ENCODE peak calls at places on chromosomes 2 and 18, in seven cellular contexts. H is heart left ventricle, S is PC-3, U is brain microvascular endothelial cell, W is astrocyte, M is progenitor cell of endocrine pancreas, I is epithelial cell of esophagus. K is an unnamed sample.

GRCh38 chr2:12514631-12515437 is 201.9 kb upstream of the TRIB2 start:
- DNase-seq in W (no peak), U (no peak), M (no peak), H (no peak), I (peak; percentile 32), S (no peak), K (no peak)

GRCh38 chr2:86704482-86704971 is 15.6 kb upstream of the RMND5A start:
- DNase-seq in M (no peak), W (peak; percentile 88), I (peak; percentile 80), H (peak; percentile 63), S (peak; percentile 93), U (peak; percentile 69), K (no peak)

GRCh38 chr18:48292229-48292628 is 117.0 kb downstream of the ZBTB7C start:
- DNase-seq in U (no peak), H (peak; percentile 6), M (no peak), I (no peak), W (no peak), S (no peak), K (no peak)

GRCh38 chr2:64979744-64980143 is 9.5 kb upstream of the SLC1A4 start:
- DNase-seq in S (no peak), W (no peak), I (peak; percentile 92), U (no peak), H (no peak), M (no peak), K (no peak)

GRCh38 chr18:39675358-39675757 is 2109.8 kb upstream of the CELF4 start:
- DNase-seq in S (peak; percentile 2), I (no peak), M (no peak), U (peak; percentile 20), H (no peak), W (peak; percentile 76), K (no peak)

GRCh38 chr18:7414459-7414858 is 152.7 kb upstream of the PTPRM start:
- DNase-seq in H (no peak), U (peak; percentile 2), S (no peak), W (no peak), I (peak; percentile 60), M (no peak), K (no peak)

GRCh38 chr2:55236992-55237543 is 4.6 kb downstream of the RPS27A start:
- DNase-seq in M (no peak), H (no peak), I (no peak), W (no peak), U (no peak), S (no peak), K (no peak)

GRCh38 chr2:773256-774160 is 96.3 kb upstream of the TMEM18 start:
- DNase-seq in U (no peak), S (no peak), I (no peak), H (no peak), W (no peak), M (no peak), K (no peak)

GRCh38 chr2:27305516-27305915 is 2.7 kb downstream of the UCN start:
- DNase-seq in I (no peak), H (no peak), M (no peak), U (no peak), W (no peak), S (no peak), K (no peak)

GRCh38 chr18:74248189-74248975 is 43.4 kb downstream of the CYB5A start:
- DNase-seq in S (no peak), W (no peak), M (no peak), H (no peak), U (no peak), I (no peak), K (peak; percentile 24)

GRCh38 chr2:28346587-28346986 is 46.1 kb upstream of the FOSL2 start:
- DNase-seq in I (no peak), H (no peak), M (no peak), W (no peak), S (no peak), U (no peak), K (no peak)

GRCh38 chr2:48725696-48726494 is 29.6 kb downstream of the LHCGR start:
- DNase-seq in H (no peak), U (no peak), I (no peak), S (peak; percentile 9), M (no peak), W (no peak), K (no peak)

GRCh38 chr2:39919511-39920317 is 140.7 kb upstream of the THUMPD2 start:
- DNase-seq in I (no peak), S (no peak), M (no peak), W (no peak), H (no peak), U (no peak), K (no peak)

GRCh38 chr2:68516051-68516771 is 48.8 kb downstream of the APLF start:
- DNase-seq in U (no peak), I (no peak), S (no peak), M (no peak), W (no peak), H (no peak), K (no peak)

GRCh38 chr2:111054791-111055627 is 65.7 kb upstream of the BCL2L11 start:
- DNase-seq in U (no peak), S (no peak), W (peak; percentile 11), M (no peak), I (no peak), H (no peak), K (peak; percentile 73)

GRCh38 chr2:237727363-237727762 is 71.2 kb upstream of the RBM44 start:
- DNase-seq in S (peak; percentile 25), H (no peak), W (no peak), U (no peak), I (peak; percentile 90), M (no peak), K (no peak)

GRCh38 chr18:7021994-7022840 is 95.4 kb downstream of the LAMA1 start:
- DNase-seq in H (no peak), U (peak; percentile 32), M (no peak), W (no peak), S (peak; percentile 92), I (peak; percentile 84), K (no peak)

GRCh38 chr2:121502781-121503180 is 27.9 kb upstream of the RNU4ATAC start:
- DNase-seq in H (no peak), I (peak; percentile 73), U (no peak), M (no peak), W (peak; percentile 62), S (peak; percentile 59), K (no peak)

DNA sequence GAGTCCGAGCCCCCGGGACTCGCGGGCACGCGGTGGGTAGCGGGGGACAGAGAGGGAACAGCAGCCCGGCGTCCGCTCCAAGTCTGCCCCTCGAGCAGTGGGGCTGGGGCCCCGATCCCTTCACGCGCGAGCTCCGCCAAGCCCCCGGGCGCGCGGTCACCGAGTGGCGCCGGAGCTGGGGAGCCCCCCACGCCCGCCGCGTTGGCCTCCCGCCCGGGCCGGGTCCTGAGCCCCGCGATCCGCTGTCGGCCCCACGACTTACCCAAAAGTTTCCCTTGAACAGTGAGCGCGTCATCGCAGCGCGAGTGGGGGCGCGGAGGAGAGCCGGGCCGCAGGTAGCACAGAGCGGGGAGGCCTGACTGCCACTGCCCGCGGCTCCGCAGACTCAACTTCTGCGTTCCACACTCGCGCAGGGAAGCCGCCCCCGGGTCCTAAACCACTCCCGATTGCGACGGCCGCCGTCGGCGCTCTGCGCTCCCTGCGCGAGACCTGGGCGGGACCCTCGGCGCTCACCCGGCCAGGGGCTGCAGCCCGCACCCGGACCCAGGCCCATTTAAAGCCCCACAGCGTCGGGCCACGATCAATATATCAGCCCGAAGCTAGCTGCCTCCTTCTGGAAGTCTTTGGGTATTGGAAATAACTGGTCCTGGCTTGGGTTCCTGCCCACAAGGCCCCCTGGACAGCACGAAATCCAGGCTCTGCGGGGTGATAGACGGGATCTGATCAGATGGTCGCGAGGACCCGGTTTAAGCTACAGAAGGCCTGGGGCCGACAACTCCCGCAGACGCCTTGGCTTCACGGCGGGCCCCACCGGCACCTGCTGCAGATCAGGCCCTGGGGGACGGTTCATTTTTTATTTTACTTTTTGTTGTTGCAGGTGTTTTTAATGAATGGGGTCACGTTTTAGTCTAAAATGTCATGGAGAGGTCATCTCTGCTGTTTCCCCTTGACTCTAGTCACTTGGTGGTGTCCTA is at the start of gene PSTPIP2:
- DNase-seq in M (peak; percentile 48), W (peak; percentile 46), U (peak; percentile 47), H (peak; percentile 73), I (peak; percentile 76), S (no peak), K (peak; percentile 71)
- TF ChIP-seq CTCF in M (peak; percentile 30), W (no peak), U (peak; percentile 12), H (no peak), I (peak; percentile 13), S (no peak), K (no peak)

GRCh38 chr18:12279781-12280531 is 25.8 kb downstream of the CIDEA start:
- DNase-seq in U (no peak), I (no peak), H (peak; percentile 38), S (no peak), W (no peak), M (no peak), K (no peak)

GRCh38 chr18:12276736-12277554 is 22.8 kb downstream of the CIDEA start:
- DNase-seq in H (no peak), W (no peak), U (no peak), I (no peak), S (no peak), M (no peak), K (no peak)

GRCh38 chr18:12281861-12282260 is 26.2 kb upstream of the TUBB6 start:
- DNase-seq in I (no peak), S (no peak), M (no peak), H (no peak), U (no peak), W (no peak), K (no peak)

GRCh38 chr18:12278153-12278764 is 24.1 kb downstream of the CIDEA start:
- DNase-seq in S (peak; percentile 50), W (no peak), M (no peak), U (no peak), H (peak; percentile 32), I (peak; percentile 36), K (no peak)

GRCh38 chr18:12278765-12279682 is 24.9 kb downstream of the CIDEA start:
- DNase-seq in I (peak; percentile 80), U (peak; percentile 95), W (peak; percentile 96), M (peak; percentile 47), S (no peak), H (peak; percentile 90), K (no peak)
- TF ChIP-seq CTCF in I (no peak), U (peak; percentile 35), W (no peak), M (peak; percentile 29), S (no peak), H (no peak), K (no peak)

GRCh38 chr18:23718731-23719130 is 29.5 kb downstream of the LAMA3 start:
- DNase-seq in I (peak; percentile 16), H (no peak), M (no peak), U (no peak), W (no peak), S (no peak), K (no peak)
- TF ChIP-seq CTCF in I (no peak), H (no peak), M (no peak), U (no peak), W (no peak), S (no peak), K (no peak)

DNA sequence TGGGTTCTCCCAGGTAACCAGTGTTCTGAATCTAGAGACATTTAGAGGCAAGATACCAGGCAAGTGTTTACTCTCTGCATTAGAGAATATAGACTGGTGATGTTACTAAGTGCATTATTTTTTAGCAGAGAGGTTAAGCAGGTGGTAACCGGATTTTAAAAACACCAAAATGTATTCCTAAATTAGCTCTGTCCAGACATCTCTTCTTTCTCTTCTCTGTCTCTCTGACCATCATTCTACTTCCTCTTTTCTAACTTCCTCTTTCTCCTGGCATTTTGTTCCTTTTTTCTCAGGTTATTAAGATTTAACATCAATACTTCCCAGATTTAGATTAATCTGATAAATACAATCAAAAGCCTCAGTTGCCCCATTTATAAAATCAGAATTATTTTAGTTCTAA is 31.7 kb upstream of the DYNC1I2 start:
- DNase-seq in H (no peak), S (no peak), U (no peak), W (no peak), I (no peak), M (no peak), K (peak; percentile 20)
- TF ChIP-seq CTCF in H (no peak), S (no peak), U (no peak), W (no peak), I (no peak), M (no peak), K (no peak)